ENCODE peak calls at places on chromosome 16, in four cellular contexts. V is WERI-Rb-1, L is SJSA1, X is adrenal gland. F is an unnamed sample. For H3K36me3, the result is how much of the 10 kb centered on the place peaks cover.

GRCh38 chr16:6300523-6300922 is 1032.1 kb upstream of the RBFOX1 start:
- DNase-seq in V (no peak), L (no peak), X (no peak), F (no peak)

GRCh38 chr16:87790278-87791023 is 24.7 kb upstream of the KLHDC4 start:
- DNase-seq in V (no peak), L (peak), X (peak), F (peak)

GRCh38 chr16:65904361-65904760 is 462.1 kb upstream of the CDH5 start:
- DNase-seq in V (no peak), L (no peak), X (no peak), F (no peak)

GRCh38 chr16:27745348-27745747 is 195.4 kb downstream of the KATNIP start:
- DNase-seq in V (no peak), L (no peak), X (no peak), F (no peak)

GRCh38 chr16:4272114-4272954 is 489 bp downstream of the TFAP4 start:
- DNase-seq in V (no peak), L (peak), X (peak), F (no peak)

GRCh38 chr16:3519581-3519980 is 18.8 kb downstream of the CLUAP1 start:
- DNase-seq in V (no peak), L (no peak), X (no peak), F (no peak)

GRCh38 chr16:12664334-12664733 is 139.4 kb downstream of the CPPED1 start:
- DNase-seq in V (no peak), L (no peak), X (no peak), F (no peak)

GRCh38 chr16:364595-365491 is 5.5 kb downstream of the MRPL28 start:
- DNase-seq in V (no peak), L (no peak), X (no peak), F (no peak)

GRCh38 chr16:648071-648785 is 937 bp upstream of the WDR90 start:
- DNase-seq in V (peak), L (no peak), X (peak), F (peak)

GRCh38 chr16:66081967-66082366 is 284.5 kb upstream of the CDH5 start:
- DNase-seq in V (no peak), L (peak), X (no peak), F (no peak)

GRCh38 chr16:27778171-27778925 is 228.4 kb downstream of the KATNIP start:
- DNase-seq in V (no peak), L (no peak), X (no peak), F (no peak)

GRCh38 chr16:17602678-17603077 is 131.9 kb upstream of the XYLT1 start:
- DNase-seq in V (no peak), L (no peak), X (no peak), F (no peak)

GRCh38 chr16:27426423-27427408 is 24.7 kb downstream of the IL21R start:
- DNase-seq in V (no peak), L (peak), X (peak), F (no peak)

GRCh38 chr16:75535901-75536300 is at the start of gene CHST5:
- DNase-seq in V (no peak), L (no peak), X (no peak), F (no peak)

GRCh38 chr16:7628981-7629380 is 296.3 kb downstream of the RBFOX1 start:
- DNase-seq in V (no peak), L (no peak), X (no peak), F (no peak)

GRCh38 chr16:4169415-4169814 is 53.2 kb upstream of the ADCY9 start:
- DNase-seq in V (no peak), L (no peak), X (no peak), F (no peak)

GRCh38 chr16:47732122-47732805 is 271.1 kb downstream of the PHKB start:
- DNase-seq in V (no peak), L (no peak), X (no peak), F (no peak)

GRCh38 chr16:14399397-14400284 is 230.4 kb downstream of the PARN start:
- DNase-seq in V (no peak), L (peak), X (peak), F (peak)

GRCh38 chr16:16127469-16128116 is 95.7 kb downstream of the ABCC6 start:
- DNase-seq in V (peak), L (peak), X (peak), F (peak)

GRCh38 chr16:8998114-8998513 is 34.4 kb upstream of the USP7 start:
- DNase-seq in V (peak), L (no peak), X (peak), F (no peak)

GRCh38 chr16:1089822-1090619 is 6.0 kb downstream of the C1QTNF8 start:
- DNase-seq in V (no peak), L (no peak), X (peak), F (no peak)

GRCh38 chr16:23889189-23889588 is 53.4 kb downstream of the PRKCB start:
- DNase-seq in V (no peak), L (no peak), X (no peak), F (no peak)

GRCh38 chr16:4664538-4665418 is 28.6 kb upstream of the NUDT16L1 start:
- DNase-seq in V (peak), L (no peak), X (no peak), F (no peak)

GRCh38 chr16:2710711-2711231 is 9.3 kb downstream of the PRSS27 start:
- DNase-seq in V (no peak), L (no peak), X (no peak), F (no peak)

GRCh38 chr16:50677351-50677750 is 3.8 kb downstream of the SNX20 start:
- DNase-seq in V (no peak), L (no peak), X (no peak), F (no peak)

GRCh38 chr16:58299757-58300349 is 5.0 kb upstream of the PRSS54 start:
- DNase-seq in V (peak), L (no peak), X (peak), F (peak)

GRCh38 chr16:79814124-79814523 is 213.6 kb upstream of the MAF start:
- DNase-seq in V (no peak), L (no peak), X (no peak), F (no peak)

GRCh38 chr16:71431991-71432390 is 9.9 kb downstream of the TLE7 start:
- DNase-seq in V (no peak), L (no peak), X (no peak), F (no peak)

GRCh38 chr16:88774544-88775393 is 10.3 kb downstream of the PIEZO1 start:
- DNase-seq in V (no peak), L (no peak), X (no peak), F (no peak)

GRCh38 chr16:15518412-15519351 is 84.3 kb downstream of the BMERB1 start:
- DNase-seq in V (peak), L (no peak), X (peak), F (peak)

GRCh38 chr16:19708498-19709205 is 9.4 kb downstream of the KNOP1 start:
- DNase-seq in V (no peak), L (no peak), X (no peak), F (no peak)

GRCh38 chr16:19706846-19707245 is 11.2 kb downstream of the KNOP1 start:
- DNase-seq in V (no peak), L (no peak), X (no peak), F (no peak)

GRCh38 chr16:19709381-19710136 is 8.5 kb downstream of the KNOP1 start:
- DNase-seq in V (no peak), L (no peak), X (no peak), F (no peak)

GRCh38 chr16:19705843-19706242 is 12.2 kb downstream of the KNOP1 start:
- DNase-seq in V (no peak), L (no peak), X (no peak), F (no peak)

DNA sequence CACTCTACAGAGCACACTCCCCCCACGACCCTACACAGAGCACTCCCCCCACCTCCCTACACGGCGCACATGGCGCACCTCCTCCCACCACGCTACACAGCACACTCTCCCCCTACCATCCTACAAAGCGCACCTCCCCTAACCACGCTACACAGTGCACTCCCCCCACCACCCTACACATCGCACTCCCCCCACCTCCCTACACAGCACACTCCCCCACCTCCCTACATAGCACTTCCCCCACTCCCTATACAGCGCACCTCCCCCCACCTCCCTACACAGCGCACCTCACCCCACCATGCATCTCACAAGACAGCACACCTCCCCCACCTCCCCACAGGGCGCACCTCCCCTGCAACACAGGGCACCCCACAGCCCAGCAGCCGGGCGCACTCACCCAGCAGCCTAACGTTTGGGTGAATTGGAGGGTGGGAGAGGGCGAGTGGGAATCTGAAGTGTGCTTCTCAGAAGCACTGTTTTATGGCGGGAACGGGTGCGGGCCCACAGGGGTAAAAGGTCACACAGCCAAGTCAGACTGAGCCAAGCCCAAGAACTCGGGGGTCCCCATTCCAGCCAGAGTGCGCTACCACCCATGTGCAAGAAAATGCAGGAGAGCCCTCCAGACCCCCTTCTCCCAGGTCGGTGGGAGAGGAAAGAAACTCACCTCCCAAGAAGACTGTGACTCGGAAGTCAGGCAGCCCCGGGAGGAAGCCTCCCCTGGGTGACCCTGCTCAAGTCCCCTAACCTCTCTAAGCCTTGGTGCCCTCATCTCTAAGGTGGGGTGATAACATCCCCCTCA is 10.1 kb downstream of the KNOP1 start:
- DNase-seq in V (no peak), L (no peak), X (no peak), F (no peak)
- H3K36me3 ChIP-seq in V (half or more), L (half or more), X (under half), F (half or more)

GRCh38 chr16:83609178-83609577 is 198.6 kb upstream of the HSBP1 start:
- DNase-seq in V (no peak), L (no peak), X (no peak), F (no peak)
- H3K4me3 ChIP-seq in V (no peak), L (no peak), X (no peak), F (no peak)

DNA sequence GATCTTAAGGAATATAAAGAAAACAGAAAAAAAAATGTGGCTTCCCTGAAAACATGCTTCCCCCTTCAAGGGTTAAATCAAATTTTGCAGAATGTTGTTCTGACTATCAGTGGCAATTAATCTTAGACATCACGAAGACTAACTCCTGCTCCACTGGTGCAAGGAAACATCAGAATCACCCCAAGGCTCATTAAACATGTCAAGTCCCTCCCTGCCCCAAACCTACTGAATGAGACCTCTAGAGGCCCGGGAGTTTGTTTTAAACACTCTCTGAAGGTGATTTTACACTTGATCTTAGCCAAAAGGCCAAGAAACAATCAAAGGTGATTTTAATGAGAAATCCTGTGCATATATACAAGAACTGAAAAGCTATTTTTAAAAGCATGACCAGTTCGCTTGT is 18.3 kb downstream of the PSME3IP1 start:
- DNase-seq in V (no peak), L (no peak), X (no peak), F (no peak)
- H3K36me3 ChIP-seq in V (under half), L (half or more), X (half or more), F (half or more)

GRCh38 chr16:62576636-62577035 is 540.4 kb upstream of the CDH8 start:
- DNase-seq in V (no peak), L (no peak), X (no peak), F (no peak)

DNA sequence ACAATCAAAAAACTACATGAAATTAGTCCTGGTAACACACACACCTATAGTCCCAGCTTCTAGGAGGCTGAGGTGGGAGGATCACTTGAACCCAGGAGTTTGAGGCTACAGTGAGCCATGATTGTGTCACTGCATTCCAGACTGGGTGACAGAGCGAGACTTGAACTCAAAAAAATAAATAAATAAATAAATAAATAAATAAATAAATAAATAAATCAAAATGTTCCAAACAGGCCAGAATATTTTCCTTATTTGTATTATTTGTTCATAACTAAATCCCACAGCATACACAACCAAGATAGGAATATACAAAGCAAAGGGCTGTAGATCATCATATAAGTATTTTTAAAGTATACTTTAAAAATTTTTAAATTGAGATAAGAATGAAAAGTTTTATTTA is 537.2 kb upstream of the CDH8 start:
- DNase-seq in V (no peak), L (no peak), X (no peak), F (no peak)
- H3K4me3 ChIP-seq in V (no peak), L (no peak), X (no peak), F (no peak)

DNA sequence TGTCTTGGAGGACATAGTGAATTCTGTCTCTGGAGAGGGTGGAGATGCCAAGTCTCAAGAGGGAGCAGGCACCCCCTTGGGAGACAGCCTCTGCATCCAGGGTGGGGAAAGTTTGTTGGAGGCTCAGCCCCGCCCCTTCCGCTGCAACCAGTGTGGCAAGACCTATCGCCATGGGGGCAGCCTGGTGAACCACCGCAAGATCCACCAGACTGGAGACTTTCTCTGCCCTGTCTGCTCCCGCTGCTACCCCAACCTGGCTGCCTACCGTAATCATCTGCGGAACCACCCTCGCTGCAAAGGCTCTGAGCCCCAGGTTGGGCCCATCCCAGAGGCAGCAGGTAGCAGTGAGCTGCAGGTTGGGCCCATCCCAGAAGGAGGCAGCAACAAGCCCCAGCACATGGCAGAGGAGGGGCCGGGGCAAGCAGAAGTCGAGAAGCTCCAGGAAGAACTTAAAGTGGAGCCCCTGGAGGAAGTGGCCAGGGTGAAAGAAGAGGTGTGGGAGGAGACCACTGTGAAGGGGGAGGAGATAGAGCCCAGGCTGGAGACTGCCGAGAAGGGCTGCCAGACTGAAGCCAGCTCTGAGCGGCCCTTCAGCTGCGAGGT is 5.2 kb downstream of the ZNF646 start:
- DNase-seq in V (no peak), L (no peak), X (no peak), F (no peak)
- H3K36me3 ChIP-seq in V (half or more), L (half or more), X (half or more), F (half or more)

GRCh38 chr16:22099256-22099975 is 7.1 kb downstream of the VWA3A start:
- DNase-seq in V (no peak), L (no peak), X (no peak), F (no peak)

GRCh38 chr16:22103371-22103890 is 11.1 kb downstream of the VWA3A start:
- DNase-seq in V (no peak), L (no peak), X (no peak), F (no peak)

GRCh38 chr16:22093952-22094351 is 1.6 kb downstream of the VWA3A start:
- DNase-seq in V (no peak), L (no peak), X (no peak), F (no peak)

DNA sequence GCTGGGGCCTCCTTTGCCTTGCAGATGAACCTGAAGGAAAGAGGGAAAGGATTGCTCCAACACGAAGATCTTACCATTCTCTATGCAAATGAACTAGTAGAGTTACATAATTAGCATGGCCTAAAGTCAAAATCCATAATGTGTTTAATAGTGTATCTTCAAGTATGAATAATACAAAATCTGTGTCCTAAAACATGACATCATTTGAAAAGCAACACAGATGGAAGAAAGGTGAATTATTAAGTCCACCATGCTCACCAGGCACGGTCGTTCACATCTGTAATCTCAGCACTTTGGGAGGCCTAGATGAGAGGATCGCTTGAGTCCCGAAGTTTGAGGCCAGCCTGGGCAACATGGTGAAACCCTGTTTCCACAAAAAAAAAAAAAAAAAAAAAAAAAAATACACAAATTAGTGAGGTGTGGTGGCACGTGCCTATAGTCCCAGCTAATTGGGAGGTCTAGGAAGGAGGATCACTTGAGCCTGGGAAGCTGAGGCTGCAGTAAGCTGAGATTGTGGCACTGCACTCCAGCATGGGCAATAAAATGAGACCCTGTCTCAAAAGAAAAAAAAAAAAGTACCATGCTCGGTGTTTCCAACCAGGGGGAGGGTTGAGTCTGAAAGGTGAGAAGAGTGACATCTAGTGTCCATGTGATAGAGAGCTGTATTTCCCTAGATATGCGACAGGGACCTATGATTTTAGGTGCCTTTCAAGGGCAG is 6.4 kb downstream of the VWA3A start:
- DNase-seq in V (no peak), L (no peak), X (peak), F (peak)
- H3K4me3 ChIP-seq in V (no peak), L (no peak), X (no peak), F (no peak)

DNA sequence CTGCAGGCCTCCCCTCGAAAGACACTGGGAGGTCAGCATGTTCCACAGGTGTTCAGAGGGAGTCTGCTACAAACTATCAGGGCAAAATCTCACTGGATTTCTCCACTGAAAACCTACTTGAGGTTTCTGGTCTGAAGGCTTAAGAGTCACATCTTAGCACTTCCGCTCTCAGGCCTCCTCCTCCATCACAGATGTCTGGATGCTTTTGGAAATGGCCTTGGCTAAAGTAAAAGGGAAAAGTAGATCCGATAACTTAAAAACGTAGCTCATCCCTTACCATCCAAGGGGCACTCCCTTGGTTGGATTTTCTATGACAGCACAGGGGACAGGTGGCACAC is 14.4 kb downstream of the GINS2 start:
- DNase-seq in V (no peak), L (no peak), X (no peak), F (no peak)
- H3K36me3 ChIP-seq in V (half or more), L (half or more), X (half or more), F (half or more)

DNA sequence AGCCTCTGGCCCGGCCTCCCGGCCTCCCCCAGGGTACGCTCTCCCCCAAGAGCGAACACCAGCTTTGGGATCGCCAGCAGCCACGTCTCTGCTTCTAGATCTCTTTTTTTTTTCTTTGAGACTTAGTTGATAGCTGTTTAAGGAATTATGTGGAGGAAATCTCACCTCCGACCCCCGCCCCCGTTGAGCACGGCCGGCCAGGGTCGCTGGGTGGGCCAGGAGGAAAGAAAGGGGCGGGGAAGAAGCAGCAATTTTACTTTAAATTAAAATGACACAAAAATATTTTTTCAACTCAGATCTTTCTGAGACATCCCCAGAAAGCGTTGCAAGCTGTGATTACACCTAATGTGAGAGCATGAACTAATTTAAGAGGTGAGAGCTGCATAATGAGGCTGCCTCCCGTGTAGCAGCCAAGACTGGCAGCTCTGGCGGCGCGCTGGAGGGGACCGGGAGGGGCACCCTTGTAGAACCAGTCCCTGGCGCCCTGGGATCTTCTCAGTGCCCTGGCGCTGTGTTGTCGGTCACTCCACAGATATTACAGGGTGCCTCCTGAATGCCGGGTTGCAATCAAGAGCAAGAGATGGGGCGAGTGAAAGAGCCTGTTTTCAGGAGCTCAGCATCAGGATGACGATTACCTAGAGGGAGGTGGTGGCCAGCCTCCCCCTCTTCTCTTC is 1.9 kb upstream of the CBLN1 start:
- DNase-seq in V (no peak), L (no peak), X (no peak), F (no peak)
- H3K4me3 ChIP-seq in V (peak), L (no peak), X (no peak), F (peak)

GRCh38 chr16:84496991-84497390 is 7.5 kb downstream of the MEAK7 start:
- DNase-seq in V (no peak), L (no peak), X (no peak), F (no peak)
- H3K36me3 ChIP-seq in V (under half), L (half or more), X (under half), F (under half)

GRCh38 chr16:67326115-67326471 is 448 bp downstream of the KCTD19 start:
- DNase-seq in V (no peak), L (no peak), X (no peak), F (no peak)
- H3K4me3 ChIP-seq in V (peak), L (peak), X (no peak), F (peak)

F was measured in BE2C.